ENCODE peak calls at places on chromosomes 4 and X, in ten cellular contexts. W, F, D, M, Z, A, L, S, V and X are unnamed samples.

GRCh38 chrX:71666240-71667223 is 814 bp upstream of the LOC101059915 start:
- DNase-seq in W (no peak), F (no peak), D (no peak), M (no peak), Z (no peak), A (no peak), L (no peak), S (no peak), V (no peak), X (no peak)

GRCh38 chr4:40165931-40166330 is 30.9 kb upstream of the RHOH start:
- DNase-seq in W (no peak), F (no peak), D (no peak), M (no peak), Z (no peak), A (no peak), L (no peak), S (no peak), V (no peak), X (no peak)

GRCh38 chrX:82627568-82627967 is 880.5 kb upstream of the POU3F4 start:
- DNase-seq in W (no peak), F (no peak), D (no peak), M (no peak), Z (no peak), A (no peak), L (no peak), S (no peak), V (no peak), X (no peak)

GRCh38 chr4:7367894-7368293 is 66.8 kb downstream of the PSAPL1 start:
- DNase-seq in W (no peak), F (no peak), D (no peak), M (no peak), Z (no peak), A (no peak), L (no peak), S (no peak), V (no peak), X (no peak)

GRCh38 chr4:140944539-140944938 is 188.4 kb upstream of the TBC1D9 start:
- DNase-seq in W (no peak), F (no peak), D (no peak), M (no peak), Z (no peak), A (no peak), L (no peak), S (no peak), V (no peak), X (no peak)

GRCh38 chr4:138266948-138267347 is 24.8 kb upstream of the SLC7A11 start:
- DNase-seq in W (no peak), F (no peak), D (no peak), M (no peak), Z (no peak), A (no peak), L (no peak), S (no peak), V (no peak), X (no peak)

GRCh38 chr4:156503119-156503518 is 468.5 kb downstream of the PDGFC start:
- DNase-seq in W (no peak), F (no peak), D (no peak), M (no peak), Z (no peak), A (no peak), L (no peak), S (no peak), V (no peak), X (no peak)

GRCh38 chr4:77009511-77010120 is 60.1 kb downstream of the SEPTIN11 start:
- DNase-seq in W (no peak), F (no peak), D (no peak), M (no peak), Z (no peak), A (no peak), L (no peak), S (no peak), V (no peak), X (no peak)

GRCh38 chr4:121034010-121034409 is 38.3 kb downstream of the NDNF start:
- DNase-seq in W (no peak), F (no peak), D (peak), M (no peak), Z (no peak), A (no peak), L (no peak), S (peak), V (peak), X (no peak)

GRCh38 chr4:113398441-113399143 is 349.1 kb downstream of the ANK2 start:
- DNase-seq in W (no peak), F (no peak), D (no peak), M (no peak), Z (no peak), A (no peak), L (no peak), S (no peak), V (no peak), X (no peak)

GRCh38 chr4:8048856-8049686 is 109.4 kb upstream of the AFAP1 start:
- DNase-seq in W (no peak), F (no peak), D (no peak), M (peak), Z (no peak), A (no peak), L (no peak), S (no peak), V (no peak), X (no peak)

GRCh38 chr4:7156273-7157139 is 35.8 kb upstream of the SORCS2 start:
- DNase-seq in W (peak), F (no peak), D (peak), M (no peak), Z (no peak), A (peak), L (no peak), S (peak), V (peak), X (no peak)

GRCh38 chrX:47448165-47448806 is 34.7 kb downstream of the ZNF41 start:
- DNase-seq in W (no peak), F (no peak), D (no peak), M (no peak), Z (no peak), A (no peak), L (no peak), S (no peak), V (no peak), X (no peak)

GRCh38 chrX:17065100-17065499 is 118.6 kb downstream of the REPS2 start:
- DNase-seq in W (no peak), F (no peak), D (no peak), M (no peak), Z (no peak), A (no peak), L (no peak), S (no peak), V (no peak), X (no peak)